ENCODE peak calls at places on chromosomes 2 and 18, in four cellular contexts. M is CD8-positive, alpha-beta T cell; X is transverse colon; O is pancreas. R is an unnamed sample.

GRCh38 chr2:165627463-165627862 is 158.0 kb downstream of the CSRNP3 start:
- DNase-seq in M (no peak), X (no peak), O (no peak), R (no peak)

GRCh38 chr2:79711098-79711497 is 198.2 kb downstream of the CTNNA2 start:
- DNase-seq in M (no peak), X (no peak), O (no peak), R (no peak)

GRCh38 chr2:86069091-86069685 is 36.5 kb downstream of the POLR1A start:
- DNase-seq in M (no peak), X (no peak), O (no peak), R (no peak)

GRCh38 chr18:54117853-54118773 is 106.4 kb downstream of the MBD2 start:
- DNase-seq in M (no peak), X (no peak), O (no peak), R (no peak)

GRCh38 chr2:15449542-15450236 is 111.4 kb downstream of the NBAS start:
- DNase-seq in M (no peak), X (no peak), O (no peak), R (no peak)

GRCh38 chr2:27378096-27378808 is 2.3 kb downstream of the ZNF513 start:
- DNase-seq in M (peak; percentile 29), X (no peak), O (no peak), R (no peak)

GRCh38 chr18:78582131-78582789 is 397.4 kb upstream of the SALL3 start:
- DNase-seq in M (no peak), X (no peak), O (no peak), R (no peak)

GRCh38 chr2:209044307-209044706 is 379.5 kb upstream of the MAP2 start:
- DNase-seq in M (no peak), X (no peak), O (no peak), R (no peak)

GRCh38 chr2:35787302-35788031 is 568.1 kb upstream of the CRIM1 start:
- DNase-seq in M (no peak), X (no peak), O (no peak), R (no peak)

GRCh38 chr18:34710430-34711386 is 610 bp downstream of the DTNA start:
- DNase-seq in M (no peak), X (no peak), O (no peak), R (no peak)

GRCh38 chr2:195898505-195898904 is 170.1 kb downstream of the DNAH7 start:
- DNase-seq in M (no peak), X (peak; percentile 19), O (peak; percentile 48), R (peak; percentile 57)

GRCh38 chr18:38427234-38427633 is 861.6 kb upstream of the CELF4 start:
- DNase-seq in M (no peak), X (no peak), O (no peak), R (no peak)

GRCh38 chr2:109609352-109610024 is 4.3 kb downstream of the SEPTIN10 start:
- DNase-seq in M (no peak), X (no peak), O (no peak), R (no peak)

GRCh38 chr18:11980148-11980554 is 1.2 kb upstream of the IMPA2 start:
- DNase-seq in M (no peak), X (no peak), O (no peak), R (no peak)

GRCh38 chr18:50836521-50836957 is 16.7 kb upstream of the MRO start:
- DNase-seq in M (no peak), X (no peak), O (no peak), R (peak; percentile 42)

GRCh38 chr2:106523980-106524665 is 37.0 kb downstream of the CD8B2 start:
- DNase-seq in M (no peak), X (no peak), O (no peak), R (peak; percentile 45)

GRCh38 chr2:50691518-50691917 is 340.4 kb downstream of the NRXN1 start:
- DNase-seq in M (no peak), X (no peak), O (no peak), R (no peak)

GRCh38 chr2:26412091-26412673 is 10.5 kb downstream of the DRC1 start:
- DNase-seq in M (no peak), X (no peak), O (no peak), R (no peak)

GRCh38 chr18:31278609-31279071 is 39.3 kb upstream of the DSG1 start:
- DNase-seq in M (no peak), X (peak; percentile 37), O (no peak), R (no peak)

GRCh38 chr18:57087985-57088384 is 58.9 kb upstream of the BOD1L2 start:
- DNase-seq in M (no peak), X (peak; percentile 14), O (no peak), R (no peak)

GRCh38 chr2:55869637-55870325 is 53.8 kb downstream of the EFEMP1 start:
- DNase-seq in M (no peak), X (no peak), O (no peak), R (no peak)

GRCh38 chr2:39127973-39128372 is 7.1 kb upstream of the SOS1 start:
- DNase-seq in M (peak; percentile 24), X (peak; percentile 19), O (no peak), R (no peak)

GRCh38 chr18:46054956-46055831 is 16.9 kb downstream of the PSTPIP2 start:
- DNase-seq in M (no peak), X (no peak), O (no peak), R (no peak)

GRCh38 chr18:55381277-55381676 is 206.7 kb downstream of the TCF4 start:
- DNase-seq in M (no peak), X (no peak), O (no peak), R (no peak)

GRCh38 chr18:34492652-34493051 is 217.4 kb upstream of the DTNA start:
- DNase-seq in M (no peak), X (no peak), O (no peak), R (no peak)

GRCh38 chr2:236682651-236683422 is 113.2 kb downstream of the ACKR3 start:
- DNase-seq in M (no peak), X (no peak), O (no peak), R (no peak)

GRCh38 chr2:168814046-168814445 is 11.6 kb downstream of the NOSTRIN start:
- DNase-seq in M (no peak), X (no peak), O (no peak), R (no peak)

DNA sequence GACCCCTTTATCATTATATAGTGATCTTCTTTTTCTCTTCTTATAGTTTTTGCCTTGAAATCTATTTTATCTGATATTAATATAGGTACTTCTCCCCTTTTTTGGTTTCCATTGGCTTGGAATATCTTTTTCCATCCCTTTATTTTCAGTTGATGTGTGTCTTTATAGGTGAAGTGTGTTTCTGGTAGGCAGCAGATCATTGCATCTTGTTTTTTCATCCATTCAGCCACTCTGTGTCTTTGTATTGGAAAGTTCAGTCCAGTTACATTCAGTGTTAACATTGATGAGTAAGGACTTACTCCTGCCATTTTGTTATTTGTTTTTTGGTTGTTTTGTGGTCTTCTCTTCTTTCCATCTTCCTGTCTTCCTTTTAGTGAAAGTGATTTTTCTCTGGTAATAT is 133.4 kb downstream of the DIS3L2 start:
- DNase-seq in M (no peak), X (no peak), O (no peak), R (no peak)
- H3K9me3 ChIP-seq in M (no peaks in the 10 kb centered on the region), X (peaks cover 5% of the 10 kb centered on the region), O (no peaks in the 10 kb centered on the region), R (peaks cover 2% of the 10 kb centered on the region)

GRCh38 chr2:240635998-240636547 is 10.8 kb downstream of the GPR35 start:
- DNase-seq in M (no peak), X (no peak), O (no peak), R (no peak)
- H3K9me3 ChIP-seq in M (no peaks in the 10 kb centered on the region), X (no peaks in the 10 kb centered on the region), O (no peaks in the 10 kb centered on the region), R (no peaks in the 10 kb centered on the region)

GRCh38 chr2:59570818-59571217 is 982.6 kb downstream of the BCL11A start:
- DNase-seq in M (no peak), X (no peak), O (no peak), R (no peak)
- H3K9me3 ChIP-seq in M (no peaks in the 10 kb centered on the region), X (no peaks in the 10 kb centered on the region), O (no peaks in the 10 kb centered on the region), R (no peaks in the 10 kb centered on the region)

GRCh38 chr2:13334545-13334944 is 617.8 kb downstream of the TRIB2 start:
- DNase-seq in M (no peak), X (no peak), O (no peak), R (no peak)

GRCh38 chr2:13332060-13332459 is 615.3 kb downstream of the TRIB2 start:
- DNase-seq in M (no peak), X (no peak), O (no peak), R (no peak)

GRCh38 chr2:13335862-13336535 is 619.3 kb downstream of the TRIB2 start:
- DNase-seq in M (no peak), X (no peak), O (no peak), R (no peak)
- H3K9me3 ChIP-seq in M (no peaks in the 10 kb centered on the region), X (no peaks in the 10 kb centered on the region), O (no peaks in the 10 kb centered on the region), R (no peaks in the 10 kb centered on the region)

DNA sequence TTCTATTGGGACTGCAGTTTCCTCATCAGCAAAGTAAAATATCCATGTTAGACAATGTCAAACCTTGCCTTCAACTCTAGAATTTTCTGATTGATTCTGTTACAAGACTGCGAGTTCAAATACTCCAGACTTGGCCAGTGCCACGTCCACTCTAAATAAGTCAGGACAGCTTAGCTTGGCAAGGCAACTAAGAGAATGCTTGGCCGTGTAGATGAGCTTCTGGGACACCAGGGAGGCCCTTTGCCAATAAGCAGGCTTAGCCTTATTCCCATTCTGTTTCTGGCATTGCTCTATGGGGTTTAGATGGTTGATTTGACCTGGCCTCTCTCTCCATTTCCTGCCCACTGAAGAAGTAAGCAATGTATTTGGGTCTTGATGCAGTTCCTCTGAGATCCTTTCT is 218.1 kb upstream of the SIX2 start:
- DNase-seq in M (no peak), X (no peak), O (no peak), R (no peak)
- H3K9me3 ChIP-seq in M (no peaks in the 10 kb centered on the region), X (no peaks in the 10 kb centered on the region), O (no peaks in the 10 kb centered on the region), R (no peaks in the 10 kb centered on the region)

R was measured in lung.